ENCODE peak calls at places on chromosomes 12 and 14, in nine cellular contexts. X is SK-N-SH; P is ovary; Y is CD8-positive, alpha-beta memory T cell; L is naive thymus-derived CD4-positive, alpha-beta T cell; H is keratinocyte; F is uterus; A is CD4-positive, CD25-positive, alpha-beta regulatory T cell; E is HCT116. R is an unnamed sample.

GRCh38 chr12:55901881-55902490 is 25.7 kb downstream of the PYM1 start:
- DNase-seq in P (peak; percentile 43), E (no peak), Y (no peak), A (no peak), X (no peak), F (no peak), L (no peak), H (no peak), R (no peak)

GRCh38 chr12:120757226-120757742 is 31.7 kb downstream of the ACADS start:
- DNase-seq in E (no peak), H (no peak), X (peak; percentile 50), P (no peak), A (no peak), Y (no peak), F (no peak), L (no peak), R (no peak)

GRCh38 chr12:76444408-76444984 is 96.3 kb upstream of the BBS10 start:
- DNase-seq in X (no peak), E (no peak), Y (no peak), H (no peak), F (no peak), A (no peak), P (no peak), L (no peak), R (no peak)

GRCh38 chr12:662541-663292 is 528 bp downstream of the NINJ2 start:
- DNase-seq in E (no peak), L (no peak), H (no peak), F (no peak), X (no peak), Y (no peak), A (no peak), P (no peak), R (no peak)

GRCh38 chr14:57983235-57983634 is 117.3 kb upstream of the SLC35F4 start:
- DNase-seq in F (no peak), E (no peak), Y (no peak), H (no peak), A (no peak), L (no peak), X (no peak), P (no peak), R (no peak)

GRCh38 chr14:91089958-91090535 is 23.8 kb upstream of the DGLUCY start:
- DNase-seq in E (no peak), Y (no peak), H (no peak), L (no peak), P (no peak), F (no peak), X (no peak), A (no peak), R (no peak)

GRCh38 chr12:111034148-111034910 is 114.0 kb upstream of the MYL2 start:
- DNase-seq in P (no peak), X (peak; percentile 80), F (no peak), Y (no peak), H (no peak), A (no peak), L (no peak), E (no peak), R (no peak)

GRCh38 chr12:22625671-22626251 is 790 bp downstream of the ETNK1 start:
- DNase-seq in X (peak; percentile 59), H (no peak), Y (peak; percentile 53), A (peak; percentile 22), L (no peak), E (peak; percentile 16), F (peak; percentile 31), P (peak; percentile 52), R (peak; percentile 66)

GRCh38 chr14:91059576-91060471 is 617 bp downstream of the RPS6KA5 start:
- DNase-seq in Y (peak; percentile 79), E (no peak), P (peak; percentile 66), H (no peak), X (peak; percentile 89), F (peak; percentile 30), A (peak; percentile 56), L (no peak), R (peak; percentile 68)

GRCh38 chr14:94048676-94049624 is 22.8 kb downstream of the OTUB2 start:
- DNase-seq in X (peak; percentile 71), A (no peak), F (no peak), H (no peak), P (no peak), L (no peak), Y (no peak), E (no peak), R (no peak)

GRCh38 chr14:38948171-38948570 is 154.9 kb downstream of the SEC23A start:
- DNase-seq in E (no peak), A (no peak), H (peak; percentile 62), Y (no peak), F (no peak), X (no peak), P (no peak), L (no peak), R (no peak)

GRCh38 chr12:57187222-57188089 is 29.1 kb upstream of the NXPH4 start:
- DNase-seq in P (no peak), A (no peak), Y (no peak), H (no peak), X (no peak), F (no peak), L (no peak), E (no peak), R (no peak)

GRCh38 chr14:44317433-44317746 is 189.7 kb downstream of the FSCB start:
- DNase-seq in X (no peak), F (no peak), L (no peak), A (no peak), E (no peak), Y (no peak), P (no peak), H (no peak), R (no peak)

GRCh38 chr12:120833849-120834248 is 70.3 kb downstream of the SPPL3 start:
- DNase-seq in P (no peak), H (no peak), Y (no peak), X (no peak), L (no peak), A (no peak), F (no peak), E (no peak), R (no peak)

GRCh38 chr14:103232338-103232808 is 101.7 kb upstream of the EIF5 start:
- DNase-seq in E (no peak), A (no peak), H (no peak), Y (no peak), P (no peak), L (no peak), X (peak; percentile 43), F (no peak), R (no peak)

GRCh38 chr14:101194356-101195308 is 291.1 kb upstream of the RTL1 start:
- DNase-seq in Y (no peak), F (peak; percentile 9), P (peak; percentile 25), E (no peak), X (no peak), A (no peak), H (no peak), L (peak; percentile 15), R (no peak)

GRCh38 chr14:50657753-50658152 is 10.4 kb downstream of the SAV1 start:
- DNase-seq in X (no peak), A (no peak), L (no peak), Y (no peak), P (no peak), H (no peak), E (no peak), F (no peak), R (no peak)

GRCh38 chr14:92579244-92579643 is 65.7 kb downstream of the RIN3 start:
- DNase-seq in A (no peak), P (no peak), H (no peak), L (no peak), F (no peak), Y (no peak), E (no peak), X (no peak), R (no peak)
- H3K4me1 ChIP-seq in A (peaks cover 20% of the 10 kb centered on the region), P (no peaks in the 10 kb centered on the region), H (peaks cover 8% of the 10 kb centered on the region), L (peaks cover 69% of the 10 kb centered on the region), F (no peaks in the 10 kb centered on the region), Y (peaks cover 78% of the 10 kb centered on the region), E (no peaks in the 10 kb centered on the region), X (no peaks in the 10 kb centered on the region), R (peaks cover 8% of the 10 kb centered on the region)

DNA sequence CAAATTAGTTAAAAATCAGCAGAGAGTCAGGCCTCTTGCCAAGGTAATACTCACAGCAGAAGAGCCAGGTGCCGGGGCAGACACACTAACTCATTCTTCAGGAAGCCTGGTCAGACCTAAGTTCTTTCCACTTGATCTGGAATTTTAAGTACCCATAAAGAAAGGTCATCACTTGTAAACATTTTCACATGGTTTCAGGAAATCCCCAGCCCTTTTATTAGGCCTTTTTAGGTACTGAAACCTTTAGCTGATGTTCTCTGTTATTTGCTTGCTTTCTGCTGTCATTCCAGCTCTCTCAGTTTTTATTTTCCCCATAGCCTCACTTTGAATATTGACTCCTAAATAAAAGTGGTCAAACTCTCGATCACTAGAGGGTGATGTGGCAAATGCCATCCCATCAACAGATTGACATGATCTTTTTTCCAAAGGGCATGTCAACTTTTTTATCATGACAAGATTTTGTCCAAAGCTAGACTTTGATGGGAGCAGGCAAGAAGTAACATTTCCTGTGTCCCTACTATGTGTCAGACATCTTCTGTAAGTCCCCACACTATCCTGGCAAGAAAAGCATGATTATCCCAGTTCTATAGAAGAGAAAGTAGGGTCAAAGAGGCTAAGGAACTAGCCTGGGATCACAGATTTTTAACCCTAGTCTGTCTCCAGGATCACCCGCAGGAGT is 5.7 kb downstream of the ISCU start:
- DNase-seq in F (no peak), E (no peak), X (no peak), H (no peak), L (peak; percentile 18), A (no peak), P (no peak), Y (no peak), R (no peak)
- H3K4me1 ChIP-seq in F (peaks cover 3% of the 10 kb centered on the region), E (peaks cover 34% of the 10 kb centered on the region), X (peaks cover 29% of the 10 kb centered on the region), H (peaks cover 19% of the 10 kb centered on the region), L (peaks cover 30% of the 10 kb centered on the region), A (peaks cover 52% of the 10 kb centered on the region), P (no peaks in the 10 kb centered on the region), Y (peaks cover 68% of the 10 kb centered on the region), R (no peaks in the 10 kb centered on the region)

GRCh38 chr12:2283910-2284309 is 231.1 kb downstream of the CACNA1C start:
- DNase-seq in E (no peak), L (no peak), P (no peak), Y (no peak), H (no peak), A (no peak), F (peak; percentile 32), X (no peak), R (peak; percentile 26)
- H3K4me1 ChIP-seq in E (peaks cover 6% of the 10 kb centered on the region), L (no peaks in the 10 kb centered on the region), P (peaks cover 4% of the 10 kb centered on the region), Y (no peaks in the 10 kb centered on the region), H (no peaks in the 10 kb centered on the region), A (no peaks in the 10 kb centered on the region), F (peaks cover 27% of the 10 kb centered on the region), X (peaks cover 67% of the 10 kb centered on the region), R (peaks cover 64% of the 10 kb centered on the region)

DNA sequence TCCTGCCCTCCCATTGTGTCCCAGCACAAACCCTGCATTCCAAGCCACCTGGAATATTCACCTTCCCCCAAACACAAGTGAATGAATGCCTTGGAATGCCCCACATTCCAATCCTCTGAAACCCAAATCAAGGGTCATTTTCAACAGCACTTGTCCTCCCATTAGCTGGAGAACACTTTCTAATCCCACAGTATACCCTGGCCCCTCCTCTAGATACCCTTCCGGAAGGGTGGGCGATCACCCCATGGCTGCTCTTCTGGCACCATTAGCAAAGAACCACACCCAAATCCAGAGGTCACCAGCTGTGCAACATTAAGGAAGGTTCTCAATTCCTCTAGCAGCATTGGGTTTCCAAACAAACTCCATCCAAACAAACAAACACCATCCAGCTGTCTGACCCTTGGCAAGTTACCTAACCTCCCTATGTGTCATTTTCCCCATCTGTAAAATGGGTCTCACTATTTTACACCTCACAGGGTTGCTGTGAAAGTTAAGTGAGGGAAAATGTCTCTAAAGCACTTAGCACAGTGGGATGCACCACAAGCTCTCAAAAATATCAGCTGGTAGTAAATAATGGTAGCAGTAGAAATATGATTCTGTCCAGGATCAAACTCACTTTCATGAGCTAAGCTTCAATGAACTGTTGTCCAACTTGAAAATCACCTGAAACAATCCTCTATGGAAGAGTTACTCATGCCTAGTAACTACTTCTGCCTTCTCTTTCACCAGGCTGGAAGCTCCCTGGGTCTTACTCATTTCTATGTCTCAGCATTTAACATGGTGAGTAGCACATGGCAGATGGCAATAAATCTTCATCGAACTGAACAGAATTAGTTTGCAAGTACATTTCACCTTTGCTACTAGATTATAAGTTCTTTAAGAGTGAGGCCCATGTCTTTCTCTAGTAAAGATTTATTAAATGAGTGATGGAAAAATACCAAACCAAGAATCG is 5.3 kb downstream of the NUAK1 start:
- DNase-seq in H (no peak), Y (no peak), F (no peak), E (no peak), X (no peak), L (no peak), P (no peak), A (no peak), R (no peak)
- H3K4me1 ChIP-seq in H (peaks cover 63% of the 10 kb centered on the region), Y (peaks cover 5% of the 10 kb centered on the region), F (peaks cover 4% of the 10 kb centered on the region), E (peaks cover 26% of the 10 kb centered on the region), X (peaks cover 24% of the 10 kb centered on the region), L (no peaks in the 10 kb centered on the region), P (peaks cover 24% of the 10 kb centered on the region), A (peaks cover 9% of the 10 kb centered on the region), R (no peaks in the 10 kb centered on the region)